ENCODE peak calls at places on chromosomes 4 and X, in eight cellular contexts. P, Y, J, R, I, S, U and D are unnamed samples.

GRCh38 chrX:39762266-39762841 is 335.4 kb downstream of the BCOR start:
- DNase-seq in J (no peak), I (no peak), R (no peak), S (no peak), P (no peak), U (no peak), Y (no peak), D (no peak)

GRCh38 chr4:147582386-147583077 is 34.7 kb upstream of the TMEM184C start:
- DNase-seq in R (no peak), U (no peak), P (no peak), Y (no peak), J (no peak), S (no peak), I (no peak), D (no peak)

GRCh38 chr4:13705521-13706035 is 78.1 kb upstream of the BOD1L1 start:
- DNase-seq in S (no peak), R (no peak), I (peak), P (peak), Y (no peak), U (peak), J (peak), D (peak)

GRCh38 chr4:118981839-118982381 is 93.3 kb downstream of the SYNPO2 start:
- DNase-seq in S (peak), R (peak), Y (no peak), J (peak), P (peak), I (peak), U (peak), D (no peak)

GRCh38 chr4:152310223-152310622 is 225.7 kb downstream of the FBXW7 start:
- DNase-seq in I (no peak), Y (no peak), P (no peak), R (no peak), S (no peak), J (no peak), U (no peak), D (no peak)

GRCh38 chr4:112038861-112039260 is 106.4 kb upstream of the FAM241A start:
- DNase-seq in Y (no peak), R (no peak), J (no peak), I (no peak), P (no peak), U (no peak), S (no peak), D (no peak)

GRCh38 chr4:157572951-157573350 is 352.4 kb downstream of the GRIA2 start:
- DNase-seq in S (no peak), R (no peak), Y (no peak), P (no peak), U (no peak), I (no peak), J (no peak), D (no peak)

GRCh38 chr4:184649971-184650855 is 675 bp downstream of the PRIMPOL start:
- DNase-seq in I (peak), U (peak), R (no peak), S (no peak), J (no peak), P (no peak), Y (no peak), D (no peak)

GRCh38 chr4:126411047-126411446 is 1096.3 kb downstream of the FAT4 start:
- DNase-seq in P (no peak), J (no peak), Y (no peak), R (no peak), I (no peak), S (no peak), U (no peak), D (no peak)

GRCh38 chr4:19711871-19712270 is 539.8 kb upstream of the SLIT2 start:
- DNase-seq in R (no peak), I (no peak), Y (no peak), J (no peak), P (no peak), S (no peak), U (no peak), D (no peak)

GRCh38 chr4:111671756-111672155 is 473.5 kb upstream of the FAM241A start:
- DNase-seq in Y (no peak), R (no peak), P (no peak), J (no peak), S (no peak), I (no peak), U (no peak), D (no peak)

GRCh38 chrX:153628129-153628528 is 18.9 kb upstream of the DUSP9 start:
- DNase-seq in Y (no peak), P (no peak), J (peak), R (no peak), S (no peak), I (no peak), U (no peak), D (no peak)

GRCh38 chr4:119103263-119103662 is 32.4 kb upstream of the MYOZ2 start:
- DNase-seq in J (no peak), Y (no peak), P (peak), I (peak), U (no peak), R (no peak), S (peak), D (peak)

GRCh38 chr4:163164591-163164990 is 2.1 kb downstream of the NAF1 start:
- DNase-seq in U (no peak), I (no peak), P (no peak), S (no peak), J (no peak), Y (no peak), R (no peak), D (no peak)

GRCh38 chr4:99586747-99587146 is 12.1 kb downstream of the MTTP start:
- DNase-seq in Y (no peak), J (no peak), P (no peak), U (no peak), S (no peak), I (no peak), R (no peak), D (no peak)

GRCh38 chr4:85398276-85398675 is 76.7 kb upstream of the ARHGAP24 start:
- DNase-seq in J (no peak), S (no peak), U (no peak), P (peak), Y (no peak), R (no peak), I (no peak), D (no peak)

GRCh38 chrX:108224727-108225455 is 133.3 kb downstream of the ATG4A start:
- DNase-seq in P (no peak), Y (no peak), U (peak), R (no peak), S (peak), I (no peak), J (no peak), D (no peak)

GRCh38 chr4:42411803-42412202 is 14.5 kb downstream of the SHISA3 start:
- DNase-seq in I (no peak), R (no peak), S (no peak), Y (no peak), J (no peak), P (no peak), U (no peak), D (no peak)

GRCh38 chr4:107806196-107806595 is 18.5 kb upstream of the SGMS2 start:
- DNase-seq in U (no peak), Y (no peak), J (no peak), S (no peak), R (no peak), P (no peak), I (no peak), D (no peak)

GRCh38 chr4:17657849-17658248 is 43.4 kb downstream of the MED28 start:
- DNase-seq in J (no peak), R (no peak), S (no peak), U (no peak), Y (no peak), P (no peak), I (no peak), D (no peak)
- TF ChIP-seq POLR2A in J (no peak), R (no peak), S (no peak), U (no peak), Y (no peak), P (no peak), I (no peak), D (no peak)

GRCh38 chr4:677431-678293 is 3.3 kb downstream of the MYL5 start:
- DNase-seq in R (peak), Y (peak), U (no peak), I (no peak), S (peak), P (no peak), J (no peak), D (no peak)
- TF ChIP-seq POLR2A in R (no peak), Y (no peak), U (no peak), I (no peak), S (no peak), P (no peak), J (no peak), D (no peak)

DNA sequence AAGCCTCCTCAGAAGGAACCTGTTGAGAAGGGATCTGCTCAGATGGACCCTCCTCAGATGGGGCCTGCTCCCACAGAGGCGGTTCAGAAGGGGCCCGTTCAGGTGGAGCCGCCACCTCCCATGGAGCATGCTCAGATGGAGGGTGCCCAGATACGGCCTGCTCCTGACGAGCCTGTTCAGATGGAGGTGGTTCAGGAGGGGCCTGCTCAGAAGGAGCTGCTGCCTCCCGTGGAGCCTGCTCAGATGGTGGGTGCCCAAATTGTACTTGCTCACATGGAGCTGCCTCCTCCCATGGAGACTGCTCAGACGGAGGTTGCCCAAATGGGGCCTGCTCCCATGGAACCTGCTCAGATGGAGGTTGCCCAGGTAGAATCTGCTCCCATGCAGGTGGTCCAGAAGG is 22.9 kb downstream of the REST start:
- DNase-seq in P (no peak), U (no peak), J (no peak), S (no peak), I (no peak), R (no peak), Y (peak), D (no peak)
- TF ChIP-seq POLR2A in P (no peak), U (no peak), J (no peak), S (no peak), I (no peak), R (no peak), Y (no peak), D (no peak)

DNA sequence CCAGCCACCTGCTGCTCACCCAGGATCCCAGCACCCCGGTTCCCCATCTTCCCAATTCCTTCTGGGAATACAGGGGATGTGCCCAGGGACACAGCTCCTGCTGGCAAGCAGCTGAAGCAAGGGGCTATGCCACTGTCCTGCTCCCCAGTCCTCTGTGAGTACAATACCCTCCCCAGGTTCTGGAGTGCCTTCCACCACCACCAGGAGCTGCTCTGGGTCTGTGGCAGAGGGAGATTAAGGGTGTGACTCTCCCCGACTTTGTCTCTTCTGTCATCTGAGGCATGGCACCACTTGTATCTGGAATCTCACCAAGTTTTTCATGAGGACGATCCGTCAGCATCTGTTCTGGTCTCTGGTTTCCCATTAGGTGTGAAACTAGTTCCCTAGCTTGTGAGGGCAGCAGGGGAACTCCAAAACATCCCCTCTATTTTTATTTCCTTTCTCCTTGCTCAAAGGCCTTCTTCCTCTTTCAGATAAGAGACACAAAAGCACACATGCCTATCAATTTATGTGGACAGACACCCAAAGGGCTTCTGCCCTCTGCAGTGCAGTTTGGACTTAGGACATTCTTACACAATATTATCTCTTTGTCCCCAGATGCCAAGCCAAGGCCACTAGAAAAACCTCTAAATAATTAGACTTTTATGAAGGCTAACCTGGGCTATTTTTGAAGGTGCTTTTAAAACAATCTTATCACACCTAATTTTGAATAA is 26.8 kb downstream of the MGST2 start:
- DNase-seq in Y (no peak), U (no peak), S (no peak), P (no peak), R (no peak), I (no peak), J (no peak), D (no peak)
- TF ChIP-seq POLR2A in Y (no peak), U (no peak), S (no peak), P (no peak), R (no peak), I (no peak), J (no peak), D (no peak)

GRCh38 chr4:83025563-83025962 is 9.4 kb upstream of the COPS4 start:
- DNase-seq in Y (no peak), R (no peak), P (no peak), U (no peak), I (no peak), J (no peak), S (no peak), D (no peak)
- TF ChIP-seq POLR2A in Y (no peak), R (no peak), P (no peak), U (no peak), I (no peak), J (no peak), S (no peak), D (no peak)

GRCh38 chrX:53093748-53094583 is at the start of gene KANTR:
- DNase-seq in J (peak), R (peak), P (peak), U (peak), S (peak), I (peak), Y (peak), D (peak)
- TF ChIP-seq POLR2A in J (peak), R (no peak), P (peak), U (no peak), S (no peak), I (peak), Y (no peak), D (no peak)